ENCODE peak calls at places on chromosomes 13 and 19, in ten cellular contexts. K, R, S, O, V, M, Z, L, C and T are unnamed samples.

GRCh38 chr19:35379992-35380391 is 9.1 kb downstream of the GPR42 start:
- DNase-seq in L (no peak), C (no peak), M (no peak), K (no peak), O (no peak), Z (no peak), R (no peak), S (no peak), V (no peak), T (no peak)

GRCh38 chr13:44189085-44189484 is 184.5 kb upstream of the SERP2 start:
- DNase-seq in L (no peak), K (no peak), M (no peak), R (no peak), Z (no peak), V (no peak), C (no peak), S (no peak), O (no peak), T (no peak)

GRCh38 chr13:27007166-27007565 is 164.4 kb downstream of the USP12 start:
- DNase-seq in R (no peak), V (no peak), L (no peak), Z (no peak), C (no peak), S (peak), K (no peak), O (no peak), M (no peak), T (no peak)

GRCh38 chr19:34066007-34066656 is 106.2 kb upstream of the LSM14A start:
- DNase-seq in Z (no peak), V (no peak), C (no peak), S (no peak), R (no peak), L (no peak), O (no peak), K (no peak), M (no peak), T (no peak)

GRCh38 chr19:39172700-39173501 is 23.9 kb upstream of the NCCRP1 start:
- DNase-seq in O (no peak), Z (no peak), S (no peak), K (no peak), C (no peak), L (no peak), R (no peak), V (no peak), M (no peak), T (no peak)

GRCh38 chr13:27264181-27264580 is 6.4 kb upstream of the RASL11A start:
- DNase-seq in M (no peak), R (no peak), S (no peak), V (no peak), C (no peak), O (no peak), L (no peak), K (peak), Z (no peak), T (no peak)

GRCh38 chr13:37138169-37138568 is 32.7 kb upstream of the CSNK1A1L start:
- DNase-seq in O (no peak), R (no peak), Z (no peak), K (no peak), C (no peak), S (no peak), V (no peak), L (no peak), M (no peak), T (no peak)

GRCh38 chr19:11141937-11142527 is 13.6 kb downstream of the SPC24 start:
- DNase-seq in R (no peak), Z (no peak), V (no peak), L (no peak), C (no peak), O (no peak), K (no peak), S (no peak), M (no peak), T (no peak)

GRCh38 chr13:73531014-73531413 is 472.2 kb downstream of the KLF5 start:
- DNase-seq in K (no peak), V (no peak), S (no peak), R (no peak), Z (no peak), C (no peak), M (no peak), L (no peak), O (no peak), T (no peak)

GRCh38 chr19:2416321-2417097 is 10.9 kb downstream of the TIMM13 start:
- DNase-seq in S (no peak), M (no peak), K (no peak), R (no peak), C (no peak), V (no peak), Z (peak), L (no peak), O (no peak), T (no peak)

GRCh38 chr13:33090755-33091454 is 74.7 kb downstream of the KL start:
- DNase-seq in Z (no peak), L (no peak), C (no peak), S (no peak), O (no peak), M (no peak), R (no peak), K (no peak), V (no peak), T (no peak)

GRCh38 chr13:101611491-101612475 is 159.3 kb downstream of the ITGBL1 start:
- DNase-seq in Z (no peak), V (no peak), M (no peak), C (no peak), S (no peak), L (no peak), K (no peak), O (no peak), R (no peak), T (no peak)

GRCh38 chr13:23687614-23688013 is 117.4 kb downstream of the TNFRSF19 start:
- DNase-seq in O (no peak), L (no peak), C (no peak), M (no peak), V (no peak), K (no peak), R (no peak), S (no peak), Z (no peak), T (no peak)

GRCh38 chr13:31880849-31881494 is 141.6 kb downstream of the RXFP2 start:
- DNase-seq in O (no peak), K (no peak), V (no peak), C (no peak), L (no peak), S (no peak), Z (no peak), M (no peak), R (no peak), T (no peak)

GRCh38 chr13:76790519-76791289 is 95.5 kb downstream of the KCTD12 start:
- DNase-seq in L (no peak), R (no peak), C (no peak), O (no peak), V (no peak), Z (no peak), K (no peak), M (no peak), S (peak), T (no peak)

GRCh38 chr19:43700368-43701015 is 15.4 kb upstream of the IRGC start:
- DNase-seq in K (peak), M (peak), C (no peak), V (no peak), L (no peak), R (no peak), S (no peak), Z (peak), O (no peak), T (no peak)

GRCh38 chr13:67619346-67619745 is 389.2 kb upstream of the PCDH9 start:
- DNase-seq in M (no peak), O (no peak), L (no peak), V (no peak), Z (no peak), S (no peak), C (no peak), R (no peak), K (peak), T (no peak)

GRCh38 chr19:35228177-35228930 is at the start of gene FAM187B:
- DNase-seq in K (no peak), C (no peak), M (no peak), Z (no peak), V (no peak), L (no peak), S (no peak), R (no peak), O (no peak), T (no peak)

GRCh38 chr19:19552811-19553210 is 14.7 kb downstream of the CILP2 start:
- DNase-seq in C (no peak), K (no peak), S (no peak), O (no peak), M (no peak), Z (peak), R (no peak), V (no peak), L (no peak), T (no peak)

GRCh38 chr13:29594710-29595379 is 643 bp downstream of the SLC7A1 start:
- DNase-seq in V (peak), K (peak), Z (peak), R (peak), O (no peak), C (peak), L (peak), S (no peak), M (no peak), T (peak)

GRCh38 chr13:20475927-20476691 is 49.5 kb downstream of the CRYL1 start:
- DNase-seq in C (peak), V (peak), L (peak), R (peak), Z (peak), M (no peak), S (no peak), K (no peak), O (no peak), T (no peak)

GRCh38 chr19:31625575-31625974 is 276.3 kb upstream of the TSHZ3 start:
- DNase-seq in K (no peak), C (no peak), V (no peak), Z (no peak), R (no peak), L (no peak), O (no peak), S (no peak), M (no peak), T (no peak)

GRCh38 chr19:41626877-41627276 is at the start of gene CEACAM4:
- DNase-seq in C (no peak), O (no peak), K (no peak), V (no peak), Z (peak), R (no peak), L (no peak), S (no peak), M (no peak), T (no peak)

GRCh38 chr19:1812426-1813196 is 535 bp upstream of the ATP8B3 start:
- DNase-seq in C (peak), L (peak), V (peak), R (peak), S (peak), Z (peak), M (peak), K (peak), O (peak), T (peak)